ENCODE peak calls at places on chromosomes 12 and 14, in five cellular contexts. A is renal cortical epithelial cell; U is stimulated activated naive B cell treated with anti-CD40 and anti-IgM and Interleukin-4, amounts not matched to agents 10 μg/mL and 1 μg/mL and 100 μg/mL, for 72 hours; N is NCI-H510A; K is activated CD8-positive, alpha-beta T cell treated with anti-CD3 and anti-CD28 coated beads, Interleukin-2, amount 10 ng/mL, durations not matched to agents 7 days and 5 days. S is an unnamed sample.

GRCh38 chr12:69401940-69402339 is 42.4 kb downstream of the YEATS4 start:
- DNase-seq in K (no peak), N (no peak), A (no peak), U (no peak), S (no peak)

GRCh38 chr12:13173012-13173441 is 23.5 kb upstream of the EMP1 start:
- DNase-seq in K (no peak), A (peak), N (no peak), U (no peak), S (peak)

GRCh38 chr12:48193623-48194022 is 9.5 kb downstream of the OR10AD1 start:
- DNase-seq in N (no peak), K (no peak), A (no peak), U (no peak), S (no peak)

GRCh38 chr12:14514154-14514842 is 53.4 kb downstream of the PLBD1 start:
- DNase-seq in K (no peak), N (peak), U (no peak), A (peak), S (no peak)

GRCh38 chr12:43795716-43796282 is 10.3 kb downstream of the TWF1 start:
- DNase-seq in K (no peak), A (peak), N (no peak), U (no peak), S (no peak)

GRCh38 chr14:52590318-52590717 is 37.7 kb downstream of the GPR137C start:
- DNase-seq in K (no peak), U (no peak), A (no peak), N (no peak), S (no peak)

GRCh38 chr12:1217191-1217949 is 226.3 kb downstream of the ERC1 start:
- DNase-seq in K (no peak), U (no peak), A (peak), N (no peak), S (peak)

GRCh38 chr14:82270286-82270685 is 736.6 kb upstream of the SEL1L start:
- DNase-seq in U (no peak), N (no peak), A (no peak), K (no peak), S (no peak)

GRCh38 chr12:129696952-129697351 is 206.9 kb downstream of the TMEM132D start:
- DNase-seq in N (no peak), A (no peak), K (no peak), U (no peak), S (no peak)

GRCh38 chr14:105867961-105868599 is 341.7 kb downstream of the TMEM121 start:
- DNase-seq in N (no peak), U (no peak), A (no peak), K (no peak), S (no peak)

GRCh38 chr14:28121512-28122297 is 644.9 kb upstream of the FOXG1 start:
- DNase-seq in K (no peak), N (no peak), A (no peak), U (no peak), S (no peak)

GRCh38 chr14:51430079-51430478 is 190.0 kb downstream of the TMX1 start:
- DNase-seq in U (no peak), K (no peak), A (no peak), N (no peak), S (no peak)

GRCh38 chr14:95319312-95320075 is at the start of gene CLMN:
- DNase-seq in U (peak), N (peak), K (peak), A (no peak), S (no peak)

S was measured in cerebellar cortex.